ENCODE peak calls at places on chromosomes 7 and 10, in six cellular contexts. One of them, this sample, is unnamed. For H3K9me3 and H3K4me1, the result is how much of the 10 kb centered on the place peaks cover.

GRCh38 chr10:132182591-132182990 is 4.2 kb upstream of the DPYSL4 start:
- DNase-seq in CD4-positive, CD25-positive, alpha-beta regulatory T cell: no peak
- DNase-seq in aorta: no peak
- DNase-seq in CD8-positive, alpha-beta T cell: no peak
- DNase-seq in psoas muscle: peak
- DNase-seq in A549: no peak
- DNase-seq in this sample: no peak

GRCh38 chr7:135164357-135165021 is 6.0 kb downstream of the CYREN start:
- DNase-seq in CD4-positive, CD25-positive, alpha-beta regulatory T cell: no peak
- DNase-seq in aorta: no peak
- DNase-seq in CD8-positive, alpha-beta T cell: no peak
- DNase-seq in psoas muscle: peak
- DNase-seq in A549: peak
- DNase-seq in this sample: no peak

GRCh38 chr10:72335394-72336258 is 19.1 kb downstream of the DNAJB12 start:
- DNase-seq in CD4-positive, CD25-positive, alpha-beta regulatory T cell: peak
- DNase-seq in aorta: peak
- DNase-seq in CD8-positive, alpha-beta T cell: peak
- DNase-seq in psoas muscle: peak
- DNase-seq in A549: no peak
- DNase-seq in this sample: no peak

GRCh38 chr10:103610921-103611511 is 117.5 kb downstream of the NEURL1 start:
- DNase-seq in CD4-positive, CD25-positive, alpha-beta regulatory T cell: no peak
- DNase-seq in aorta: no peak
- DNase-seq in CD8-positive, alpha-beta T cell: no peak
- DNase-seq in psoas muscle: peak
- DNase-seq in A549: no peak
- DNase-seq in this sample: no peak

GRCh38 chr10:71623098-71623985 is 96.2 kb downstream of the C10orf105 start:
- DNase-seq in CD4-positive, CD25-positive, alpha-beta regulatory T cell: no peak
- DNase-seq in aorta: no peak
- DNase-seq in CD8-positive, alpha-beta T cell: peak
- DNase-seq in psoas muscle: no peak
- DNase-seq in A549: peak
- DNase-seq in this sample: no peak

GRCh38 chr7:151435103-151435916 is 4.6 kb downstream of the CRYGN start:
- DNase-seq in CD4-positive, CD25-positive, alpha-beta regulatory T cell: no peak
- DNase-seq in aorta: no peak
- DNase-seq in CD8-positive, alpha-beta T cell: no peak
- DNase-seq in psoas muscle: no peak
- DNase-seq in A549: no peak
- DNase-seq in this sample: no peak

GRCh38 chr7:50206521-50207250 is 97.8 kb upstream of the IKZF1 start:
- DNase-seq in CD4-positive, CD25-positive, alpha-beta regulatory T cell: peak
- DNase-seq in aorta: peak
- DNase-seq in CD8-positive, alpha-beta T cell: peak
- DNase-seq in psoas muscle: no peak
- DNase-seq in A549: no peak
- DNase-seq in this sample: no peak

GRCh38 chr7:32676249-32676941 is 181.1 kb downstream of the AVL9 start:
- DNase-seq in CD4-positive, CD25-positive, alpha-beta regulatory T cell: no peak
- DNase-seq in aorta: no peak
- DNase-seq in CD8-positive, alpha-beta T cell: no peak
- DNase-seq in psoas muscle: no peak
- DNase-seq in A549: no peak
- DNase-seq in this sample: no peak

GRCh38 chr7:35019801-35020200 is 17.5 kb downstream of the DPY19L1 start:
- DNase-seq in CD4-positive, CD25-positive, alpha-beta regulatory T cell: no peak
- DNase-seq in aorta: no peak
- DNase-seq in CD8-positive, alpha-beta T cell: no peak
- DNase-seq in psoas muscle: no peak
- DNase-seq in A549: no peak
- DNase-seq in this sample: no peak

GRCh38 chr7:23598321-23598720 is 1.1 kb downstream of the CCDC126 start:
- DNase-seq in CD4-positive, CD25-positive, alpha-beta regulatory T cell: no peak
- DNase-seq in aorta: no peak
- DNase-seq in CD8-positive, alpha-beta T cell: no peak
- DNase-seq in psoas muscle: no peak
- DNase-seq in A549: no peak
- DNase-seq in this sample: no peak

GRCh38 chr7:114842551-114843065 is 79.3 kb upstream of the MDFIC start:
- DNase-seq in CD4-positive, CD25-positive, alpha-beta regulatory T cell: no peak
- DNase-seq in aorta: no peak
- DNase-seq in CD8-positive, alpha-beta T cell: no peak
- DNase-seq in psoas muscle: no peak
- DNase-seq in A549: no peak
- DNase-seq in this sample: no peak

GRCh38 chr7:138898255-138898654 is 82.9 kb downstream of the KIAA1549 start:
- DNase-seq in CD4-positive, CD25-positive, alpha-beta regulatory T cell: no peak
- DNase-seq in aorta: no peak
- DNase-seq in CD8-positive, alpha-beta T cell: peak
- DNase-seq in psoas muscle: no peak
- DNase-seq in A549: no peak
- DNase-seq in this sample: no peak

GRCh38 chr10:22536620-22537019 is 177.8 kb downstream of the PIP4K2A start:
- DNase-seq in CD4-positive, CD25-positive, alpha-beta regulatory T cell: no peak
- DNase-seq in aorta: no peak
- DNase-seq in CD8-positive, alpha-beta T cell: no peak
- DNase-seq in psoas muscle: no peak
- DNase-seq in A549: no peak
- DNase-seq in this sample: no peak

GRCh38 chr7:67438174-67438837 is 441.7 kb downstream of the TYW1 start:
- DNase-seq in CD4-positive, CD25-positive, alpha-beta regulatory T cell: no peak
- DNase-seq in aorta: no peak
- DNase-seq in CD8-positive, alpha-beta T cell: no peak
- DNase-seq in psoas muscle: no peak
- DNase-seq in A549: no peak
- DNase-seq in this sample: no peak

GRCh38 chr10:8044908-8045727 is 9.4 kb upstream of the GATA3 start:
- DNase-seq in CD4-positive, CD25-positive, alpha-beta regulatory T cell: no peak
- DNase-seq in aorta: no peak
- DNase-seq in CD8-positive, alpha-beta T cell: no peak
- DNase-seq in psoas muscle: no peak
- DNase-seq in A549: no peak
- DNase-seq in this sample: no peak

GRCh38 chr10:21473135-21473534 is 52.3 kb downstream of the SKIDA1 start:
- DNase-seq in CD4-positive, CD25-positive, alpha-beta regulatory T cell: no peak
- DNase-seq in aorta: no peak
- DNase-seq in CD8-positive, alpha-beta T cell: no peak
- DNase-seq in psoas muscle: no peak
- DNase-seq in A549: no peak
- DNase-seq in this sample: no peak

GRCh38 chr7:69598081-69598486 is at the start of gene AUTS2:
- DNase-seq in CD4-positive, CD25-positive, alpha-beta regulatory T cell: no peak
- DNase-seq in aorta: peak
- DNase-seq in CD8-positive, alpha-beta T cell: peak
- DNase-seq in psoas muscle: peak
- DNase-seq in A549: peak
- DNase-seq in this sample: no peak

GRCh38 chr7:22216832-22217475 is 140.0 kb downstream of the RAPGEF5 start:
- DNase-seq in CD4-positive, CD25-positive, alpha-beta regulatory T cell: no peak
- DNase-seq in aorta: no peak
- DNase-seq in CD8-positive, alpha-beta T cell: no peak
- DNase-seq in psoas muscle: no peak
- DNase-seq in A549: no peak
- DNase-seq in this sample: no peak

GRCh38 chr7:22220947-22221346 is 136.0 kb downstream of the RAPGEF5 start:
- DNase-seq in CD4-positive, CD25-positive, alpha-beta regulatory T cell: no peak
- DNase-seq in aorta: no peak
- DNase-seq in CD8-positive, alpha-beta T cell: no peak
- DNase-seq in psoas muscle: no peak
- DNase-seq in A549: no peak
- DNase-seq in this sample: no peak

GRCh38 chr7:22219739-22220493 is 137.0 kb downstream of the RAPGEF5 start:
- DNase-seq in CD4-positive, CD25-positive, alpha-beta regulatory T cell: no peak
- DNase-seq in aorta: no peak
- DNase-seq in CD8-positive, alpha-beta T cell: no peak
- DNase-seq in psoas muscle: no peak
- DNase-seq in A549: no peak
- DNase-seq in this sample: no peak

GRCh38 chr7:22216309-22216708 is 140.6 kb downstream of the RAPGEF5 start:
- DNase-seq in CD4-positive, CD25-positive, alpha-beta regulatory T cell: no peak
- DNase-seq in aorta: no peak
- DNase-seq in CD8-positive, alpha-beta T cell: no peak
- DNase-seq in psoas muscle: no peak
- DNase-seq in A549: no peak
- DNase-seq in this sample: no peak

DNA sequence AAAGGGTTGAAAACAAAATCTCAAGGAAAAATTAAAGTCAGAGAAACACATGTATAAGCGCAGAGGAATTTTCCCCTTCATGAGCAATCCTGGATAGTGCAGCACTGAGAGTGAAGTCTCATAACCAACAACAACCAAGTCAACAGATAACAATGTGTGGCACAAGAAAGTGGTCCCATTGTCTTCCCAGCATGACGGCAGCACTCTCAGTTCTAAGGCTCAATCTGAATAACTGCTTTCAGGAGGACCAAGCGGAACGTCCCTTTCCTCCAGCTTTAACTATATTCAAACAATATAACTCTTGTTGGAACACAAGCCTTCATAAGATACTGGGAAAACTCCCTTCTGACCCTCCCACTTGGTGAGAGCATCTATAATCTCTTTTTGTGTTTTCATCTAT is 137.9 kb downstream of the RAPGEF5 start:
- DNase-seq in CD4-positive, CD25-positive, alpha-beta regulatory T cell: no peak
- DNase-seq in aorta: no peak
- DNase-seq in CD8-positive, alpha-beta T cell: no peak
- DNase-seq in psoas muscle: no peak
- DNase-seq in A549: no peak
- DNase-seq in this sample: no peak
- H3K4me3 ChIP-seq in CD4-positive, CD25-positive, alpha-beta regulatory T cell: no peak
- H3K4me3 ChIP-seq in aorta: peak
- H3K4me3 ChIP-seq in CD8-positive, alpha-beta T cell: no peak
- H3K4me3 ChIP-seq in psoas muscle: peak
- H3K4me3 ChIP-seq in A549: no peak
- H3K4me3 ChIP-seq in this sample: no peak

GRCh38 chr10:121457729-121458128 is 140.5 kb downstream of the FGFR2 start:
- DNase-seq in CD4-positive, CD25-positive, alpha-beta regulatory T cell: no peak
- DNase-seq in aorta: no peak
- DNase-seq in CD8-positive, alpha-beta T cell: no peak
- DNase-seq in psoas muscle: no peak
- DNase-seq in A549: no peak
- DNase-seq in this sample: no peak

GRCh38 chr10:121455377-121455776 is 142.9 kb downstream of the FGFR2 start:
- DNase-seq in CD4-positive, CD25-positive, alpha-beta regulatory T cell: no peak
- DNase-seq in aorta: no peak
- DNase-seq in CD8-positive, alpha-beta T cell: no peak
- DNase-seq in psoas muscle: no peak
- DNase-seq in A549: no peak
- DNase-seq in this sample: no peak

GRCh38 chr10:121453160-121453559 is 145.1 kb downstream of the FGFR2 start:
- DNase-seq in CD4-positive, CD25-positive, alpha-beta regulatory T cell: no peak
- DNase-seq in aorta: no peak
- DNase-seq in CD8-positive, alpha-beta T cell: no peak
- DNase-seq in psoas muscle: no peak
- DNase-seq in A549: no peak
- DNase-seq in this sample: no peak

GRCh38 chr10:121452581-121452980 is 145.7 kb downstream of the FGFR2 start:
- DNase-seq in CD4-positive, CD25-positive, alpha-beta regulatory T cell: no peak
- DNase-seq in aorta: no peak
- DNase-seq in CD8-positive, alpha-beta T cell: no peak
- DNase-seq in psoas muscle: no peak
- DNase-seq in A549: no peak
- DNase-seq in this sample: no peak

DNA sequence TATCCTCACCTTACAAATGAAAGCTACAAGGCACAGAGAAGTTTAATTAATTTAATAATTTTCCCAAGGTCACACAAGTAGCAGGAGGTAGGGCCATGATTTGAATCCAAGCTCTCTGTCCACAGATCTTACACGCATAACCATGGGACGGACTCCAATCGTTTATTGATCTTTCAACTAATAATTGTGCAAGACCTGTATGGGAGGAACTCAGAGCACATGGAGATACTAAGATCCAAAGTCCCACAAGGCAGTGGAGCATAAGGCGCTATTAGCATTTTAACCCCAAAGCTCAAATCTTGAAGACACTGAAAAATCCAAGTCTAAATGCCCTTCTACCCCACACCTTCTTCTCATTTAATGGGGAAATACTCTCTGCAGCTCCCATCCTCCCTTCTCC is 143.5 kb downstream of the FGFR2 start:
- DNase-seq in CD4-positive, CD25-positive, alpha-beta regulatory T cell: no peak
- DNase-seq in aorta: no peak
- DNase-seq in CD8-positive, alpha-beta T cell: no peak
- DNase-seq in psoas muscle: no peak
- DNase-seq in A549: no peak
- DNase-seq in this sample: no peak
- H3K9me3 ChIP-seq in CD4-positive, CD25-positive, alpha-beta regulatory T cell: under half
- H3K9me3 ChIP-seq in aorta: under half
- H3K9me3 ChIP-seq in CD8-positive, alpha-beta T cell: under half
- H3K9me3 ChIP-seq in psoas muscle: under half
- H3K9me3 ChIP-seq in A549: under half
- H3K9me3 ChIP-seq in this sample: under half

GRCh38 chr10:113126506-113127192 is 176.6 kb downstream of the TCF7L2 start:
- DNase-seq in CD4-positive, CD25-positive, alpha-beta regulatory T cell: peak
- DNase-seq in aorta: peak
- DNase-seq in CD8-positive, alpha-beta T cell: peak
- DNase-seq in psoas muscle: peak
- DNase-seq in A549: peak
- DNase-seq in this sample: peak

GRCh38 chr10:113127285-113128283 is 177.5 kb downstream of the TCF7L2 start:
- DNase-seq in CD4-positive, CD25-positive, alpha-beta regulatory T cell: no peak
- DNase-seq in aorta: no peak
- DNase-seq in CD8-positive, alpha-beta T cell: no peak
- DNase-seq in psoas muscle: no peak
- DNase-seq in A549: no peak
- DNase-seq in this sample: no peak

GRCh38 chr10:113128450-113129105 is 178.5 kb downstream of the TCF7L2 start:
- DNase-seq in CD4-positive, CD25-positive, alpha-beta regulatory T cell: no peak
- DNase-seq in aorta: no peak
- DNase-seq in CD8-positive, alpha-beta T cell: no peak
- DNase-seq in psoas muscle: no peak
- DNase-seq in A549: no peak
- DNase-seq in this sample: no peak

GRCh38 chr10:113131611-113132330 is 181.7 kb downstream of the TCF7L2 start:
- DNase-seq in CD4-positive, CD25-positive, alpha-beta regulatory T cell: no peak
- DNase-seq in aorta: no peak
- DNase-seq in CD8-positive, alpha-beta T cell: no peak
- DNase-seq in psoas muscle: no peak
- DNase-seq in A549: peak
- DNase-seq in this sample: no peak

DNA sequence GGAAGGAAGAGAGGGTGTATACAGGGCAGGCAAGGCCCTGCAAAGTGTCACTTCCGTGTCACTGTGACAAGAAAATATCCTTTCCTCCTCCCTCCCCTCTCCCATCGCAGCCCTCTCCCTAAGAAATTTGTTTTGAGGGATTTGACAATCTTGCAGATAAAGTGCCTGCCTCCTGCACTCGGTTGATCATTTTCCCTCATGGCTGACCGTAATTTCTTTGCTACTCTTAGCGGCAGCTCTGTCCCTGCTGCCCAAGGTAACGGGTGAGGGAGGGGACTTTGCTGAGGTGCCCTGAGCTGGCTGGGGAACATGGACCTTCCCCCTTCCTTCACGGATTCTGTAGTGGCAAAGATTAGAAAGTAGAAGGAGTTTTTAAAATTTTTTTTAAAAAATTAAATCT is 179.1 kb downstream of the TCF7L2 start:
- DNase-seq in CD4-positive, CD25-positive, alpha-beta regulatory T cell: no peak
- DNase-seq in aorta: no peak
- DNase-seq in CD8-positive, alpha-beta T cell: no peak
- DNase-seq in psoas muscle: no peak
- DNase-seq in A549: no peak
- DNase-seq in this sample: no peak
- H3K4me1 ChIP-seq in CD4-positive, CD25-positive, alpha-beta regulatory T cell: under half
- H3K4me1 ChIP-seq in aorta: under half
- H3K4me1 ChIP-seq in CD8-positive, alpha-beta T cell: under half
- H3K4me1 ChIP-seq in psoas muscle: under half
- H3K4me1 ChIP-seq in A549: half or more
- H3K4me1 ChIP-seq in this sample: under half

GRCh38 chr7:155746188-155746587 is 66.1 kb downstream of the SHH start:
- DNase-seq in CD4-positive, CD25-positive, alpha-beta regulatory T cell: no peak
- DNase-seq in aorta: no peak
- DNase-seq in CD8-positive, alpha-beta T cell: no peak
- DNase-seq in psoas muscle: no peak
- DNase-seq in A549: no peak
- DNase-seq in this sample: no peak
- H3K4me3 ChIP-seq in CD4-positive, CD25-positive, alpha-beta regulatory T cell: no peak
- H3K4me3 ChIP-seq in aorta: no peak
- H3K4me3 ChIP-seq in CD8-positive, alpha-beta T cell: no peak
- H3K4me3 ChIP-seq in psoas muscle: no peak
- H3K4me3 ChIP-seq in A549: no peak
- H3K4me3 ChIP-seq in this sample: no peak

This sample was measured in RWPE2.